ENCODE peak calls at places on chromosomes 7 and 10, in five cellular contexts. One of them, this sample, is unnamed.

GRCh38 chr10:62021978-62022802 is 120.7 kb downstream of the ARID5B start:
- DNase-seq in testis: no peak
- DNase-seq in suprapubic skin: no peak
- DNase-seq in IMR-90: no peak
- DNase-seq in tibial artery: no peak
- DNase-seq in this sample: no peak

GRCh38 chr10:79995979-79996629 is 47.2 kb upstream of the SFTPD start:
- DNase-seq in testis: no peak
- DNase-seq in suprapubic skin: no peak
- DNase-seq in IMR-90: no peak
- DNase-seq in tibial artery: no peak
- DNase-seq in this sample: no peak

GRCh38 chr10:11175823-11176243 is 158.2 kb downstream of the CELF2 start:
- DNase-seq in testis: peak
- DNase-seq in suprapubic skin: no peak
- DNase-seq in IMR-90: no peak
- DNase-seq in tibial artery: no peak
- DNase-seq in this sample: no peak

GRCh38 chr7:118214051-118214832 is 10.3 kb upstream of the ANKRD7 start:
- DNase-seq in testis: peak
- DNase-seq in suprapubic skin: peak
- DNase-seq in IMR-90: peak
- DNase-seq in tibial artery: peak
- DNase-seq in this sample: peak

GRCh38 chr7:123624527-123625183 is 23.0 kb downstream of the ASB15 start:
- DNase-seq in testis: peak
- DNase-seq in suprapubic skin: no peak
- DNase-seq in IMR-90: peak
- DNase-seq in tibial artery: no peak
- DNase-seq in this sample: no peak

GRCh38 chr7:19177269-19177668 is 32.0 kb upstream of the FERD3L start:
- DNase-seq in testis: no peak
- DNase-seq in suprapubic skin: no peak
- DNase-seq in IMR-90: no peak
- DNase-seq in tibial artery: no peak
- DNase-seq in this sample: no peak

GRCh38 chr7:103065666-103066065 is 8.9 kb downstream of the FBXL13 start:
- DNase-seq in testis: no peak
- DNase-seq in suprapubic skin: no peak
- DNase-seq in IMR-90: peak
- DNase-seq in tibial artery: peak
- DNase-seq in this sample: no peak

GRCh38 chr10:129758591-129759021 is 205.5 kb downstream of the EBF3 start:
- DNase-seq in testis: peak
- DNase-seq in suprapubic skin: peak
- DNase-seq in IMR-90: no peak
- DNase-seq in tibial artery: no peak
- DNase-seq in this sample: no peak

GRCh38 chr7:106313456-106313891 is 28.7 kb upstream of the NAMPT start:
- DNase-seq in testis: no peak
- DNase-seq in suprapubic skin: no peak
- DNase-seq in IMR-90: peak
- DNase-seq in tibial artery: no peak
- DNase-seq in this sample: peak

GRCh38 chr7:12888727-12889126 is 201.3 kb downstream of the ARL4A start:
- DNase-seq in testis: no peak
- DNase-seq in suprapubic skin: no peak
- DNase-seq in IMR-90: peak
- DNase-seq in tibial artery: no peak
- DNase-seq in this sample: no peak

GRCh38 chr10:28845009-28845682 is 167.8 kb downstream of the BAMBI start:
- DNase-seq in testis: no peak
- DNase-seq in suprapubic skin: no peak
- DNase-seq in IMR-90: peak
- DNase-seq in tibial artery: no peak
- DNase-seq in this sample: no peak

GRCh38 chr7:30789334-30789711 is 18.1 kb downstream of the MINDY4 start:
- DNase-seq in testis: no peak
- DNase-seq in suprapubic skin: no peak
- DNase-seq in IMR-90: peak
- DNase-seq in tibial artery: peak
- DNase-seq in this sample: peak

GRCh38 chr10:16987129-16987670 is 142.4 kb downstream of the CUBN start:
- DNase-seq in testis: no peak
- DNase-seq in suprapubic skin: no peak
- DNase-seq in IMR-90: peak
- DNase-seq in tibial artery: no peak
- DNase-seq in this sample: peak

GRCh38 chr7:133109816-133110215 is 27.9 kb upstream of the CHCHD3 start:
- DNase-seq in testis: no peak
- DNase-seq in suprapubic skin: no peak
- DNase-seq in IMR-90: no peak
- DNase-seq in tibial artery: no peak
- DNase-seq in this sample: no peak

GRCh38 chr7:41758321-41758720 is 55.4 kb upstream of the INHBA start:
- DNase-seq in testis: no peak
- DNase-seq in suprapubic skin: no peak
- DNase-seq in IMR-90: no peak
- DNase-seq in tibial artery: no peak
- DNase-seq in this sample: no peak

GRCh38 chr7:52197234-52197633 is 838.2 kb upstream of the POM121L12 start:
- DNase-seq in testis: no peak
- DNase-seq in suprapubic skin: no peak
- DNase-seq in IMR-90: no peak
- DNase-seq in tibial artery: no peak
- DNase-seq in this sample: no peak

GRCh38 chr10:104072786-104073185 is 12.9 kb downstream of the COL17A1 start:
- DNase-seq in testis: no peak
- DNase-seq in suprapubic skin: no peak
- DNase-seq in IMR-90: peak
- DNase-seq in tibial artery: no peak
- DNase-seq in this sample: no peak

GRCh38 chr10:93352638-93353383 is 129.3 kb downstream of the MYOF start:
- DNase-seq in testis: no peak
- DNase-seq in suprapubic skin: no peak
- DNase-seq in IMR-90: peak
- DNase-seq in tibial artery: no peak
- DNase-seq in this sample: no peak

GRCh38 chr7:35630573-35630972 is 64.4 kb downstream of the HERPUD2 start:
- DNase-seq in testis: no peak
- DNase-seq in suprapubic skin: no peak
- DNase-seq in IMR-90: peak
- DNase-seq in tibial artery: no peak
- DNase-seq in this sample: no peak

GRCh38 chr7:97179454-97180104 is 62.1 kb downstream of the SDHAF3 start:
- DNase-seq in testis: peak
- DNase-seq in suprapubic skin: no peak
- DNase-seq in IMR-90: peak
- DNase-seq in tibial artery: no peak
- DNase-seq in this sample: peak

GRCh38 chr7:93933190-93933589 is 11.7 kb downstream of the GNG11 start:
- DNase-seq in testis: no peak
- DNase-seq in suprapubic skin: no peak
- DNase-seq in IMR-90: no peak
- DNase-seq in tibial artery: no peak
- DNase-seq in this sample: no peak

GRCh38 chr10:102904337-102904736 is 13.8 kb upstream of the CNNM2 start:
- DNase-seq in testis: no peak
- DNase-seq in suprapubic skin: no peak
- DNase-seq in IMR-90: no peak
- DNase-seq in tibial artery: no peak
- DNase-seq in this sample: no peak

GRCh38 chr7:69864283-69864682 is 266.0 kb downstream of the AUTS2 start:
- DNase-seq in testis: no peak
- DNase-seq in suprapubic skin: no peak
- DNase-seq in IMR-90: no peak
- DNase-seq in tibial artery: no peak
- DNase-seq in this sample: no peak

GRCh38 chr7:21300692-21301091 is 127.2 kb upstream of the SP4 start:
- DNase-seq in testis: no peak
- DNase-seq in suprapubic skin: no peak
- DNase-seq in IMR-90: no peak
- DNase-seq in tibial artery: no peak
- DNase-seq in this sample: no peak

GRCh38 chr7:42686594-42687156 is 225.2 kb downstream of the C7orf25 start:
- DNase-seq in testis: no peak
- DNase-seq in suprapubic skin: no peak
- DNase-seq in IMR-90: no peak
- DNase-seq in tibial artery: no peak
- DNase-seq in this sample: no peak

GRCh38 chr7:127905491-127906330 is 125.5 kb downstream of the LRRC4 start:
- DNase-seq in testis: no peak
- DNase-seq in suprapubic skin: no peak
- DNase-seq in IMR-90: peak
- DNase-seq in tibial artery: no peak
- DNase-seq in this sample: no peak

GRCh38 chr7:135180122-135180521 is 9.6 kb upstream of the CYREN start:
- DNase-seq in testis: no peak
- DNase-seq in suprapubic skin: no peak
- DNase-seq in IMR-90: no peak
- DNase-seq in tibial artery: no peak
- DNase-seq in this sample: no peak

GRCh38 chr10:6669269-6669859 is 89.3 kb upstream of the PRKCQ start:
- DNase-seq in testis: no peak
- DNase-seq in suprapubic skin: no peak
- DNase-seq in IMR-90: peak
- DNase-seq in tibial artery: no peak
- DNase-seq in this sample: peak

GRCh38 chr7:111571720-111572119 is 9.4 kb upstream of the IMMP2L start:
- DNase-seq in testis: no peak
- DNase-seq in suprapubic skin: no peak
- DNase-seq in IMR-90: no peak
- DNase-seq in tibial artery: no peak
- DNase-seq in this sample: no peak

GRCh38 chr7:100835903-100836811 is 8.8 kb upstream of the EPHB4 start:
- DNase-seq in testis: no peak
- DNase-seq in suprapubic skin: peak
- DNase-seq in IMR-90: no peak
- DNase-seq in tibial artery: no peak
- DNase-seq in this sample: no peak

GRCh38 chr7:100839361-100839760 is 12.0 kb upstream of the EPHB4 start:
- DNase-seq in testis: no peak
- DNase-seq in suprapubic skin: no peak
- DNase-seq in IMR-90: no peak
- DNase-seq in tibial artery: no peak
- DNase-seq in this sample: no peak

GRCh38 chr7:100840470-100841100 is 11.9 kb upstream of the SLC12A9 start:
- DNase-seq in testis: no peak
- DNase-seq in suprapubic skin: no peak
- DNase-seq in IMR-90: no peak
- DNase-seq in tibial artery: no peak
- DNase-seq in this sample: no peak

GRCh38 chr7:100837099-100837836 is 9.9 kb upstream of the EPHB4 start:
- DNase-seq in testis: peak
- DNase-seq in suprapubic skin: peak
- DNase-seq in IMR-90: peak
- DNase-seq in tibial artery: peak
- DNase-seq in this sample: no peak

GRCh38 chr7:100836812-100837098 is 9.4 kb upstream of the EPHB4 start:
- DNase-seq in testis: no peak
- DNase-seq in suprapubic skin: no peak
- DNase-seq in IMR-90: no peak
- DNase-seq in tibial artery: no peak
- DNase-seq in this sample: no peak
- H3K4me3 ChIP-seq in testis: peak
- H3K4me3 ChIP-seq in suprapubic skin: peak
- H3K4me3 ChIP-seq in IMR-90: no peak
- H3K4me3 ChIP-seq in tibial artery: peak
- H3K4me3 ChIP-seq in this sample: no peak

DNA sequence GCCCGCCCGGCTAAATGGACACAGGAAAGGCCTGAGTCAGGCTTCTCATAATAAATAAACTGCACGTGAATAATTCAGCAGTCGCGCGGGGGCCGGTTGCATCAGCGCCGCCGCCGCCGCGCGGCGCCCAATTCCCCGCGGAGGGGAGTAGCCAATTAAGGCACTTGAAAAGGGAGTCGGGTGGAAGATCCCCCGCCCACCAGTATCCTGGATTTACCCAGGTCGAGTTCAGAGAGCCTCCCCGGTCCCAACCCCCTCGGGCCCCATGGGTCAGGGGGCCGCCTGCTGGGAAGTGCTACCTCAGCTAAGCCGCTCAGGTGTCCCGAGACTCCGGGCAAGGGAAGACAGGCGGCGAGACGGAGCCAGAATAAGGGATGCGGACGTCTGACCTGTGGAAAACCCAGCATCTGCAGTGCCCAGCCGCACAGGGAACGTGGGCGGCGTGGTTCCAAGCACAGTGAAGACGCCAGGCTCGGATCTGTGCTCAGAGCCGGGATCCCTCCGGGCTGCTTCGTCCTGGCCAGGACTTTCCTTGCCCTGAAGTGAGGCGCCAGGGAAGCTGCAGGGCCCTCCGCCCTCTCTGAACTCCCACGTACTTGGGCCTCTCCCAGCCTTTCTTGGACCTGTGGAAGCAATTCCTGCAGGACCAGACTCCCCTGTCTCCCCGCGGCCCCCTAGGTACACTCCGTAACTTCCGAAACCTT is 7.3 kb upstream of the LBX1 start:
- DNase-seq in testis: no peak
- DNase-seq in suprapubic skin: no peak
- DNase-seq in IMR-90: peak
- DNase-seq in tibial artery: no peak
- DNase-seq in this sample: no peak
- H3K4me3 ChIP-seq in testis: peak
- H3K4me3 ChIP-seq in suprapubic skin: no peak
- H3K4me3 ChIP-seq in IMR-90: no peak
- H3K4me3 ChIP-seq in tibial artery: no peak
- H3K4me3 ChIP-seq in this sample: no peak

DNA sequence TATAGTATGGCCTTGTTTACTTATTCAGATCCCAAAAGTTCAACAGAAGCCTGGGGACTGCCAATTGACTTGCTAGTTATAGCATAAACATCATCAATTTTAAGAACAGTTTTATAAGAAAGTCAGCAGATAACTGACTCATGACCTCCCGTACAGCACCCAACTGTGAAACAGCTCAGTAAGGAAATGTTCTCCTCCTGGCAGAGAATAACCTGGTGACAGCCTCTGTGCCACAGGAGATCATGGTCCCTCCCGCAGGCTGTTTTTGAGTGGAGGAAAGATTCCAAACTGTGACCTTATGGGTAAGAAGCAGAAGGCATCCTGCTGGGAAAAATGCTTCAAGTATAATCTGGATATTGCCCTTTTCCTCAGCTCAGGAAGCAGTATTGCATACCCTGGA is 182.5 kb downstream of the SEMA3D start:
- DNase-seq in testis: no peak
- DNase-seq in suprapubic skin: no peak
- DNase-seq in IMR-90: peak
- DNase-seq in tibial artery: no peak
- DNase-seq in this sample: no peak
- H3K4me3 ChIP-seq in testis: no peak
- H3K4me3 ChIP-seq in suprapubic skin: no peak
- H3K4me3 ChIP-seq in IMR-90: no peak
- H3K4me3 ChIP-seq in tibial artery: no peak
- H3K4me3 ChIP-seq in this sample: no peak

DNA sequence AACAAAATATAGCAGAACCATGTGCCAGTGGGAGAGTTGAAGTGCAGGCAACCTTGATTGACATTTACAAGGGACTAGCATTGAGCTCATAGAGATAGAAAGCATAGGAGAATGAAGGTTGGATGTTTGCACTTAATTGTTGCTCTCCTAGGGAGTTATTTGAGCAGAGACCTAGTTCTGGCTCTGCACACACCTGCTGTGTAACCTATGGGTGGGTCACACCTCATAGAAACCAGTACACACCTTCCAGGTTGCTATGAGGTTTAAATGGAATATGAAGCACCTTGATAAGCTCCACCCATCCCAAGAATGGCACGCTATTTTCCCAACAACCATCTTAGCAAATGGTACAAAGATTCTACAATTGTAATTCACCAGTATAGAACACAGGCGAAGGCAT is 86.2 kb upstream of the AOAH start:
- DNase-seq in testis: no peak
- DNase-seq in suprapubic skin: no peak
- DNase-seq in IMR-90: no peak
- DNase-seq in tibial artery: no peak
- DNase-seq in this sample: no peak
- H3K4me3 ChIP-seq in testis: no peak
- H3K4me3 ChIP-seq in suprapubic skin: no peak
- H3K4me3 ChIP-seq in IMR-90: no peak
- H3K4me3 ChIP-seq in tibial artery: no peak
- H3K4me3 ChIP-seq in this sample: no peak

This sample was measured in kidney epithelial cell.